ENCODE peak calls at places on chromosomes 1 and 21, in four cellular contexts. One of them, this sample, is unnamed.

GRCh38 chr1:233140519-233140918 is 155.0 kb downstream of the PCNX2 start:
- DNase-seq in body of pancreas: no peak
- DNase-seq in HT1080: no peak
- DNase-seq in AG20443: no peak
- DNase-seq in this sample: no peak

GRCh38 chr1:231584117-231584516 is 42.5 kb upstream of the DISC1 start:
- DNase-seq in body of pancreas: no peak
- DNase-seq in AG20443: peak
- DNase-seq in HT1080: peak
- DNase-seq in this sample: no peak

GRCh38 chr1:38083541-38083940 is 36.9 kb upstream of the POU3F1 start:
- DNase-seq in HT1080: no peak
- DNase-seq in body of pancreas: no peak
- DNase-seq in AG20443: no peak
- DNase-seq in this sample: no peak

GRCh38 chr1:7491089-7491817 is 279.8 kb upstream of the VAMP3 start:
- DNase-seq in HT1080: no peak
- DNase-seq in body of pancreas: peak
- DNase-seq in AG20443: peak
- DNase-seq in this sample: no peak

GRCh38 chr1:10830961-10831669 is 34.7 kb upstream of the CASZ1 start:
- DNase-seq in HT1080: peak
- DNase-seq in AG20443: peak
- DNase-seq in body of pancreas: no peak
- DNase-seq in this sample: no peak

GRCh38 chr21:34835526-34835925 is 166.7 kb downstream of the CLIC6 start:
- DNase-seq in AG20443: peak
- DNase-seq in HT1080: no peak
- DNase-seq in body of pancreas: peak
- DNase-seq in this sample: no peak

GRCh38 chr1:36095760-36096405 is 7.2 kb downstream of the ADPRS start:
- DNase-seq in AG20443: no peak
- DNase-seq in HT1080: no peak
- DNase-seq in body of pancreas: no peak
- DNase-seq in this sample: no peak

GRCh38 chr1:232793944-232794343 is 11.3 kb upstream of the MAP10 start:
- DNase-seq in HT1080: peak
- DNase-seq in body of pancreas: peak
- DNase-seq in AG20443: peak
- DNase-seq in this sample: no peak

GRCh38 chr1:17070163-17070525 is 16.3 kb upstream of the SDHB start:
- DNase-seq in AG20443: no peak
- DNase-seq in HT1080: no peak
- DNase-seq in body of pancreas: no peak
- DNase-seq in this sample: no peak

GRCh38 chr1:221747840-221748239 is 6.0 kb upstream of the DUSP10 start:
- DNase-seq in HT1080: no peak
- DNase-seq in AG20443: no peak
- DNase-seq in body of pancreas: no peak
- DNase-seq in this sample: no peak

GRCh38 chr1:54989968-54990810 is 8.5 kb upstream of the BSND start:
- DNase-seq in body of pancreas: no peak
- DNase-seq in AG20443: no peak
- DNase-seq in HT1080: no peak
- DNase-seq in this sample: no peak

GRCh38 chr21:14273736-14274538 is 58.0 kb downstream of the RBM11 start:
- DNase-seq in AG20443: peak
- DNase-seq in body of pancreas: peak
- DNase-seq in HT1080: no peak
- DNase-seq in this sample: no peak